ENCODE peak calls at places on chromosomes 13 and 19, in nine cellular contexts. One of them, this sample, is unnamed.

GRCh38 chr13:43293986-43294880 is 270.8 kb downstream of the DNAJC15 start:
- DNase-seq in right lobe of liver: no peak
- DNase-seq in lower leg skin: no peak
- DNase-seq in dorsolateral prefrontal cortex: no peak
- DNase-seq in cardiac fibroblast: no peak
- DNase-seq in omental fat pad: no peak
- DNase-seq in progenitor cell of endocrine pancreas: no peak
- DNase-seq in brain microvascular endothelial cell: no peak
- DNase-seq in body of pancreas: no peak
- DNase-seq in this sample: no peak

GRCh38 chr13:44292545-44292944 is 81.1 kb upstream of the SERP2 start:
- DNase-seq in body of pancreas: no peak
- DNase-seq in right lobe of liver: no peak
- DNase-seq in cardiac fibroblast: no peak
- DNase-seq in omental fat pad: no peak
- DNase-seq in lower leg skin: no peak
- DNase-seq in dorsolateral prefrontal cortex: no peak
- DNase-seq in progenitor cell of endocrine pancreas: no peak
- DNase-seq in brain microvascular endothelial cell: no peak
- DNase-seq in this sample: no peak

GRCh38 chr19:4730740-4731171 is 7.1 kb upstream of the DPP9 start:
- DNase-seq in brain microvascular endothelial cell: no peak
- DNase-seq in cardiac fibroblast: peak
- DNase-seq in progenitor cell of endocrine pancreas: peak
- DNase-seq in body of pancreas: peak
- DNase-seq in right lobe of liver: no peak
- DNase-seq in omental fat pad: no peak
- DNase-seq in dorsolateral prefrontal cortex: no peak
- DNase-seq in lower leg skin: no peak
- DNase-seq in this sample: no peak

GRCh38 chr13:27978301-27978968 is 9.3 kb upstream of the CDX2 start:
- DNase-seq in lower leg skin: peak
- DNase-seq in progenitor cell of endocrine pancreas: no peak
- DNase-seq in omental fat pad: no peak
- DNase-seq in cardiac fibroblast: no peak
- DNase-seq in dorsolateral prefrontal cortex: no peak
- DNase-seq in brain microvascular endothelial cell: no peak
- DNase-seq in body of pancreas: no peak
- DNase-seq in right lobe of liver: no peak
- DNase-seq in this sample: no peak

GRCh38 chr13:62126400-62126799 is 710.8 kb upstream of the PCDH20 start:
- DNase-seq in omental fat pad: no peak
- DNase-seq in brain microvascular endothelial cell: no peak
- DNase-seq in right lobe of liver: no peak
- DNase-seq in body of pancreas: no peak
- DNase-seq in cardiac fibroblast: no peak
- DNase-seq in dorsolateral prefrontal cortex: no peak
- DNase-seq in lower leg skin: no peak
- DNase-seq in progenitor cell of endocrine pancreas: no peak
- DNase-seq in this sample: no peak

GRCh38 chr13:99331881-99332293 is 24.7 kb upstream of the GPR183 start:
- DNase-seq in lower leg skin: no peak
- DNase-seq in brain microvascular endothelial cell: no peak
- DNase-seq in cardiac fibroblast: no peak
- DNase-seq in progenitor cell of endocrine pancreas: no peak
- DNase-seq in right lobe of liver: no peak
- DNase-seq in dorsolateral prefrontal cortex: no peak
- DNase-seq in body of pancreas: no peak
- DNase-seq in omental fat pad: no peak
- DNase-seq in this sample: no peak

GRCh38 chr13:110359840-110360301 is 52.8 kb downstream of the COL4A2 start:
- DNase-seq in brain microvascular endothelial cell: peak
- DNase-seq in cardiac fibroblast: peak
- DNase-seq in omental fat pad: no peak
- DNase-seq in right lobe of liver: no peak
- DNase-seq in dorsolateral prefrontal cortex: no peak
- DNase-seq in body of pancreas: no peak
- DNase-seq in progenitor cell of endocrine pancreas: no peak
- DNase-seq in lower leg skin: no peak
- DNase-seq in this sample: no peak

GRCh38 chr19:1237754-1238372 is at the start of gene CBARP:
- DNase-seq in brain microvascular endothelial cell: no peak
- DNase-seq in right lobe of liver: no peak
- DNase-seq in omental fat pad: no peak
- DNase-seq in dorsolateral prefrontal cortex: no peak
- DNase-seq in body of pancreas: peak
- DNase-seq in progenitor cell of endocrine pancreas: no peak
- DNase-seq in lower leg skin: no peak
- DNase-seq in cardiac fibroblast: peak
- DNase-seq in this sample: no peak

GRCh38 chr13:92806215-92806614 is 420.4 kb upstream of the GPC6 start:
- DNase-seq in lower leg skin: no peak
- DNase-seq in body of pancreas: peak
- DNase-seq in brain microvascular endothelial cell: no peak
- DNase-seq in progenitor cell of endocrine pancreas: no peak
- DNase-seq in dorsolateral prefrontal cortex: no peak
- DNase-seq in cardiac fibroblast: no peak
- DNase-seq in omental fat pad: no peak
- DNase-seq in right lobe of liver: no peak
- DNase-seq in this sample: no peak

GRCh38 chr19:15897738-15898276 is at the start of gene CYP4F2:
- DNase-seq in dorsolateral prefrontal cortex: no peak
- DNase-seq in cardiac fibroblast: no peak
- DNase-seq in right lobe of liver: peak
- DNase-seq in body of pancreas: no peak
- DNase-seq in omental fat pad: no peak
- DNase-seq in progenitor cell of endocrine pancreas: no peak
- DNase-seq in lower leg skin: no peak
- DNase-seq in brain microvascular endothelial cell: no peak
- DNase-seq in this sample: no peak

GRCh38 chr19:56091066-56091490 is 30.0 kb downstream of the ZNF787 start:
- DNase-seq in right lobe of liver: peak
- DNase-seq in body of pancreas: no peak
- DNase-seq in cardiac fibroblast: peak
- DNase-seq in lower leg skin: no peak
- DNase-seq in dorsolateral prefrontal cortex: no peak
- DNase-seq in progenitor cell of endocrine pancreas: no peak
- DNase-seq in omental fat pad: no peak
- DNase-seq in brain microvascular endothelial cell: peak
- DNase-seq in this sample: peak

DNA sequence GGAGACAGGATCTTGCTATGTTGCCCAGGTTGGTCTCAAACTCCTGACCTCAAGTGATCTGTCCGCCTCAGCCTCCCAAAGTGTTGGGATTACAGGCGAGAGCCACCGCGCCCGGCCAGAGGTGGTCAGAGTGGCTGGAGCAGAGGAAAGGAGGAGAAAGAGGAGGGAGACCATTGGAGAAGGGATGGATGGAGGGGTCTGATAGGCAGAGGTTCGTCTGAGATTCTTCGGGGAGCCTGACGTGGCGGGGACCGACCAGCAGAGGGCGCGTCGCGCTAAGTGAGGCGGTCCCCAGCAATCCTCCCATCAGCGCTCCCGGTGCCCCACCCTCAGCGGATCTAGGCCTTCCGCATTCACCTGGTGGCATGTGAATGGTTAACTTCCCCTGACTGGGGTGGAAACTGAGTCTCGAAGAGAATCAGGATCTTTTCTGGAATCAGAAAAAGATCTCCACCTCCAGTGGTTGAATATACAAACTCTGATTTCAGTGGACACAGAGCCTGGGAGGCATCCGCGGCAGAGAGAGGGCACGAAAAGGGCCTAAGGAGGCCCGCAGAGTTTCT is 8.8 kb downstream of the GTPBP3 start:
- DNase-seq in omental fat pad: peak
- DNase-seq in body of pancreas: peak
- DNase-seq in cardiac fibroblast: peak
- DNase-seq in brain microvascular endothelial cell: peak
- DNase-seq in progenitor cell of endocrine pancreas: peak
- DNase-seq in lower leg skin: peak
- DNase-seq in right lobe of liver: peak
- DNase-seq in dorsolateral prefrontal cortex: peak
- DNase-seq in this sample: peak
- TF ChIP-seq CTCF in omental fat pad: peak
- TF ChIP-seq CTCF in body of pancreas: peak
- TF ChIP-seq CTCF in cardiac fibroblast: peak
- TF ChIP-seq CTCF in brain microvascular endothelial cell: peak
- TF ChIP-seq CTCF in progenitor cell of endocrine pancreas: peak
- TF ChIP-seq CTCF in lower leg skin: no peak
- TF ChIP-seq CTCF in right lobe of liver: peak
- TF ChIP-seq CTCF in dorsolateral prefrontal cortex: peak
- TF ChIP-seq CTCF in this sample: peak

DNA sequence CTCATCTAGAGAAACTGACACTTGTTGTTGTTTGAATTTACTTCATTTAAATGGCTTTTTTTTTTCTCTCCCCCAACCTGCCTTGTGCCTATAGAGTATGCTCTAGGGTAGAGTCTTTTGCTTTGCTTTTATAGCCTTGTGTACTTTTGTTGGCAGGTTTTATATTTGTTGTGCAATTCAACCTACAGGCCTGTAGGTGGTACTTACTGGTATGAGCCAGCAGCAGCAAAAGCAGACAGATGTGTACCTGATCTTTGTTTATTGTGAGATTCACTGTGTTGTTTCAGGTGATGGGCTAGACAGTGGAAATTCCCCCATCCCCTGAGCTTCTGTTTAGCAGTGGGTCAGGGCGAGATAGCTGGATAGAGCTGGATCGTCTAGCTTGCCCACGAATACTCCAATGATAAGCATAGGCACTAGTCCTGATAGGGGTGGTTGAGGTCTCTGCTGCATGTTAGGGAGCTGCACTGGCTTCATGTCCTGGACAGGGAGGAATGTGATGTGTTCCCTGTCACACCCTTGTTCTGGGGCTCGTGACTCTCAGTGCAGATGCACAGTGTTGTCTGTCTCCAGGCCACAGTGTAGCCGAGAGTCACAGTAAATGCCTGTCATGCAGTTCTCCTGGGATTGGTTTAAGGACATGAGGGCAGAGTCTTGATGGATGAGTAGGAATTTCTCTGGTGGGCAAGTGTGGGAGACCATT is 21.3 kb downstream of the DNAJC3 start:
- DNase-seq in dorsolateral prefrontal cortex: no peak
- DNase-seq in omental fat pad: no peak
- DNase-seq in body of pancreas: no peak
- DNase-seq in brain microvascular endothelial cell: no peak
- DNase-seq in right lobe of liver: no peak
- DNase-seq in progenitor cell of endocrine pancreas: no peak
- DNase-seq in lower leg skin: no peak
- DNase-seq in cardiac fibroblast: peak
- DNase-seq in this sample: peak
- TF ChIP-seq CTCF in dorsolateral prefrontal cortex: no peak
- TF ChIP-seq CTCF in omental fat pad: no peak
- TF ChIP-seq CTCF in body of pancreas: peak
- TF ChIP-seq CTCF in brain microvascular endothelial cell: peak
- TF ChIP-seq CTCF in right lobe of liver: no peak
- TF ChIP-seq CTCF in progenitor cell of endocrine pancreas: peak
- TF ChIP-seq CTCF in lower leg skin: no peak
- TF ChIP-seq CTCF in cardiac fibroblast: peak
- TF ChIP-seq CTCF in this sample: peak

GRCh38 chr19:14435320-14436050 is 2.4 kb downstream of the PKN1 start:
- DNase-seq in progenitor cell of endocrine pancreas: no peak
- DNase-seq in right lobe of liver: no peak
- DNase-seq in brain microvascular endothelial cell: no peak
- DNase-seq in dorsolateral prefrontal cortex: no peak
- DNase-seq in body of pancreas: no peak
- DNase-seq in cardiac fibroblast: no peak
- DNase-seq in omental fat pad: no peak
- DNase-seq in lower leg skin: no peak
- DNase-seq in this sample: no peak
- TF ChIP-seq CTCF in progenitor cell of endocrine pancreas: no peak
- TF ChIP-seq CTCF in right lobe of liver: no peak
- TF ChIP-seq CTCF in brain microvascular endothelial cell: no peak
- TF ChIP-seq CTCF in dorsolateral prefrontal cortex: no peak
- TF ChIP-seq CTCF in body of pancreas: no peak
- TF ChIP-seq CTCF in cardiac fibroblast: no peak
- TF ChIP-seq CTCF in omental fat pad: no peak
- TF ChIP-seq CTCF in lower leg skin: no peak
- TF ChIP-seq CTCF in this sample: no peak

GRCh38 chr19:38684078-38684861 is 36.8 kb downstream of the ACTN4 start:
- DNase-seq in body of pancreas: no peak
- DNase-seq in lower leg skin: peak
- DNase-seq in brain microvascular endothelial cell: peak
- DNase-seq in cardiac fibroblast: peak
- DNase-seq in dorsolateral prefrontal cortex: no peak
- DNase-seq in omental fat pad: no peak
- DNase-seq in right lobe of liver: no peak
- DNase-seq in progenitor cell of endocrine pancreas: no peak
- DNase-seq in this sample: peak

GRCh38 chr19:38684862-38685665 is 37.6 kb downstream of the ACTN4 start:
- DNase-seq in lower leg skin: no peak
- DNase-seq in omental fat pad: no peak
- DNase-seq in brain microvascular endothelial cell: no peak
- DNase-seq in cardiac fibroblast: no peak
- DNase-seq in progenitor cell of endocrine pancreas: no peak
- DNase-seq in body of pancreas: no peak
- DNase-seq in right lobe of liver: no peak
- DNase-seq in dorsolateral prefrontal cortex: no peak
- DNase-seq in this sample: no peak

GRCh38 chr19:38687837-38688378 is 40.5 kb downstream of the ACTN4 start:
- DNase-seq in progenitor cell of endocrine pancreas: no peak
- DNase-seq in brain microvascular endothelial cell: no peak
- DNase-seq in dorsolateral prefrontal cortex: no peak
- DNase-seq in right lobe of liver: no peak
- DNase-seq in lower leg skin: no peak
- DNase-seq in cardiac fibroblast: no peak
- DNase-seq in omental fat pad: no peak
- DNase-seq in body of pancreas: no peak
- DNase-seq in this sample: no peak

GRCh38 chr19:38686530-38686888 is 39.1 kb downstream of the ACTN4 start:
- DNase-seq in brain microvascular endothelial cell: no peak
- DNase-seq in right lobe of liver: no peak
- DNase-seq in dorsolateral prefrontal cortex: no peak
- DNase-seq in lower leg skin: no peak
- DNase-seq in progenitor cell of endocrine pancreas: no peak
- DNase-seq in body of pancreas: no peak
- DNase-seq in cardiac fibroblast: no peak
- DNase-seq in omental fat pad: no peak
- DNase-seq in this sample: no peak

DNA sequence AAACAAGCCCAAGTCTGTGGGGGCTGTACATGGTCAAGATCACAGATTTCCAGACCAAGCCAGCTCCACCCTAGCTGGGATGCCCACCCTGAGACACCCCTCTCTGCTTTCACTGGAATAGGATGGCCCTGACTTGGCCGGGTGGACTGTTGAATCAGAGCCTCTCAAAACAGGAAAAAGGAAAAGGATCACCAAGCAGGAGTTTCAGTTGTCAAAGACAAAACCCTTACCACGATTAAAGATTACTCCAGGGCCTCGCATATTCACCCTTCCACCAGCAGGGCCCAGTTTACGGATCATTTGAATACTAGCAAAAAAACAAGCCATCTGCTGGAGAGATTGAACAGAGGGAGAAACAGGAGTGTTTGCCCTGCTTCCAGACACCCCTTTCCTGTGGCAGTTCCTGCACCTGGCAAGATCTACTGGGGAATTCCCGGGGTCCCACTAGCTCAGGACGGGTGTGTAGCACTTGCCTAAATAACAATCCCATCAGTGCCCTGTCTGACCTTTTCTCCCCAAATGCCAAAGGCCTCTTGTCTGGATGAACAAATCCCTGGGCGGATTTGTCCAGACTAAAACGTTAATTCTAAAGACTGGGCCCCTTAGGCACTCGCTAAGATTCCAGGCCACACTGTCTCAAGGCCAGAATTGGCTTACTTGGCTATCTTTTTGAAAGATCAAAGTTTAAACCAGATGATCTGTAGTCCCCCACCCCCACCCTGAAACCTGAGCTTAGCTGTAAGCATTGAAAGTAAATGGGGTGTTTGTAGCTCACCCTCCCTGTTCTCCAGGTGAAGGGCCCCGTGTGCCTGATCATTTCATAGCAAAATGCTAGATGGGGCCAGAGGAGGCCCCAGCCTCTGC is 38.4 kb downstream of the ACTN4 start:
- DNase-seq in progenitor cell of endocrine pancreas: no peak
- DNase-seq in lower leg skin: no peak
- DNase-seq in body of pancreas: peak
- DNase-seq in brain microvascular endothelial cell: peak
- DNase-seq in right lobe of liver: no peak
- DNase-seq in cardiac fibroblast: peak
- DNase-seq in omental fat pad: no peak
- DNase-seq in dorsolateral prefrontal cortex: no peak
- DNase-seq in this sample: no peak
- TF ChIP-seq CTCF in progenitor cell of endocrine pancreas: peak
- TF ChIP-seq CTCF in lower leg skin: no peak
- TF ChIP-seq CTCF in body of pancreas: peak
- TF ChIP-seq CTCF in brain microvascular endothelial cell: peak
- TF ChIP-seq CTCF in right lobe of liver: peak
- TF ChIP-seq CTCF in cardiac fibroblast: peak
- TF ChIP-seq CTCF in omental fat pad: no peak
- TF ChIP-seq CTCF in dorsolateral prefrontal cortex: peak
- TF ChIP-seq CTCF in this sample: peak